ENCODE peak calls at places on chromosomes 3 and 15, in four cellular contexts. H is heart right ventricle, J is mucosa of descending colon, B is tibial artery. Q is an unnamed sample.

GRCh38 chr15:95405447-95405846 is 925.1 kb upstream of the NR2F2 start:
- DNase-seq in H (no peak), J (no peak), B (no peak), Q (no peak)

GRCh38 chr3:59235221-59236012 is 185.6 kb upstream of the CFAP20DC start:
- DNase-seq in H (no peak), J (no peak), B (no peak), Q (no peak)

GRCh38 chr3:43872901-43873300 is 182.2 kb downstream of the ABHD5 start:
- DNase-seq in H (no peak), J (no peak), B (no peak), Q (no peak)

GRCh38 chr3:141926929-141927328 is 50.5 kb downstream of the ATP1B3 start:
- DNase-seq in H (no peak), J (no peak), B (no peak), Q (no peak)

GRCh38 chr15:27082526-27082925 is 111.5 kb downstream of the GABRG3 start:
- DNase-seq in H (no peak), J (no peak), B (no peak), Q (no peak)

GRCh38 chr3:126124148-126124868 is 40.4 kb upstream of the SLC41A3 start:
- DNase-seq in H (peak; percentile 3), J (peak; percentile 25), B (peak; percentile 13), Q (peak; percentile 42)

GRCh38 chr3:194137314-194138097 is 1.6 kb downstream of the HES1 start:
- DNase-seq in H (peak; percentile 72), J (peak; percentile 88), B (peak; percentile 73), Q (peak; percentile 88)

GRCh38 chr3:45915518-45916231 is 27.6 kb upstream of the CXCR6 start:
- DNase-seq in H (no peak), J (peak; percentile 64), B (no peak), Q (peak; percentile 52)

GRCh38 chr15:101397521-101398003 is 91.9 kb downstream of the PCSK6 start:
- DNase-seq in H (no peak), J (no peak), B (no peak), Q (no peak)

GRCh38 chr15:59436774-59437472 is 1.1 kb upstream of the FAM81A start:
- DNase-seq in H (no peak), J (no peak), B (no peak), Q (peak; percentile 65)

GRCh38 chr3:49610881-49611280 is 56.6 kb downstream of the BSN start:
- DNase-seq in H (no peak), J (no peak), B (no peak), Q (no peak)

GRCh38 chr3:45878124-45878523 is 8.2 kb upstream of the CCR9 start:
- DNase-seq in H (no peak), J (no peak), B (no peak), Q (no peak)

GRCh38 chr15:79849789-79850188 is 47.0 kb downstream of the MTHFS start:
- DNase-seq in H (no peak), J (no peak), B (no peak), Q (no peak)

GRCh38 chr3:59451041-59451763 is 401.4 kb upstream of the CFAP20DC start:
- DNase-seq in H (no peak), J (no peak), B (no peak), Q (no peak)

GRCh38 chr3:72368331-72368975 is 479.8 kb downstream of the SHQ1 start:
- DNase-seq in H (no peak), J (no peak), B (no peak), Q (no peak)

GRCh38 chr3:133574260-133574881 is 885 bp downstream of the CDV3 start:
- DNase-seq in H (peak; percentile 82), J (peak; percentile 88), B (peak; percentile 65), Q (peak; percentile 84)

GRCh38 chr15:77984446-77984861 is 93.1 kb downstream of the TBC1D2B start:
- DNase-seq in H (no peak), J (no peak), B (no peak), Q (no peak)

GRCh38 chr15:65337436-65338070 is 33.1 kb downstream of the RNU5B-1 start:
- DNase-seq in H (no peak), J (no peak), B (no peak), Q (no peak)

GRCh38 chr3:38816026-38816425 is at the start of gene SCN10A:
- DNase-seq in H (no peak), J (no peak), B (no peak), Q (no peak)

GRCh38 chr3:150168694-150169093 is 198.0 kb upstream of the PFN2 start:
- DNase-seq in H (no peak), J (no peak), B (peak; percentile 41), Q (peak; percentile 70)

GRCh38 chr3:12556243-12556722 is 604 bp upstream of the MKRN2 start:
- DNase-seq in H (no peak), J (no peak), B (no peak), Q (no peak)

GRCh38 chr3:12557472-12558105 is 702 bp downstream of the MKRN2 start:
- DNase-seq in H (no peak), J (no peak), B (no peak), Q (no peak)

GRCh38 chr3:12549971-12550760 is 4.9 kb upstream of the MKRN2OS start:
- DNase-seq in H (no peak), J (no peak), B (no peak), Q (no peak)

GRCh38 chr3:12556723-12557471 is at the start of gene MKRN2:
- DNase-seq in H (peak; percentile 88), J (peak; percentile 93), B (peak; percentile 84), Q (peak; percentile 93)

DNA sequence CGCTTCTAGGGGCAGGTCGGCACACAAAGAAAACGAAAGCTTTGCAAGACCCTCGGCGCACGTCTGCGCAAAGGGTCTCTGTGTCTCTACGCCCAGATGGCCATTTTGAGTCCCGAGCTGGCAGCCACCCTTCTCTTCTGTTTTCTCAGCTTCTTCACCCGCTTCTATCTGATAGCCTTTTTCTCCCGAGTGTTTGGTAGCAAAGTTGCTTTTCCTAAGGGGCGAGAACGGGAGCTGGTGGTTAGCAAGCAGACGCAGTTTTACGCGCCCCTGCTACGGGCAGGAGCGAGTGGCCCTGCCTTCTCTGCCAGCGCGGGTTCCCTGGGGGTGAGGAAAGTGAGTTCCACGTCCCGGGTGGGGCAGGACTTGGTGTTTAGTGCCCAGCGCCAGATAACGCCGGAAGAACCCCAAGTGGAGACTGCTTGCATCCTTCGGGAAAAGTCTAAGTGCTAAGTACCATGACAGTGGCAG is 2.9 kb upstream of the MKRN2 start:
- DNase-seq in H (peak; percentile 32), J (no peak), B (peak; percentile 25), Q (no peak)
- H3K4me3 ChIP-seq in H (peak overlapping the region; percentile 51), J (no peak overlapping the region), B (peak overlapping the region; percentile 37), Q (peak overlapping the region; percentile 45)

DNA sequence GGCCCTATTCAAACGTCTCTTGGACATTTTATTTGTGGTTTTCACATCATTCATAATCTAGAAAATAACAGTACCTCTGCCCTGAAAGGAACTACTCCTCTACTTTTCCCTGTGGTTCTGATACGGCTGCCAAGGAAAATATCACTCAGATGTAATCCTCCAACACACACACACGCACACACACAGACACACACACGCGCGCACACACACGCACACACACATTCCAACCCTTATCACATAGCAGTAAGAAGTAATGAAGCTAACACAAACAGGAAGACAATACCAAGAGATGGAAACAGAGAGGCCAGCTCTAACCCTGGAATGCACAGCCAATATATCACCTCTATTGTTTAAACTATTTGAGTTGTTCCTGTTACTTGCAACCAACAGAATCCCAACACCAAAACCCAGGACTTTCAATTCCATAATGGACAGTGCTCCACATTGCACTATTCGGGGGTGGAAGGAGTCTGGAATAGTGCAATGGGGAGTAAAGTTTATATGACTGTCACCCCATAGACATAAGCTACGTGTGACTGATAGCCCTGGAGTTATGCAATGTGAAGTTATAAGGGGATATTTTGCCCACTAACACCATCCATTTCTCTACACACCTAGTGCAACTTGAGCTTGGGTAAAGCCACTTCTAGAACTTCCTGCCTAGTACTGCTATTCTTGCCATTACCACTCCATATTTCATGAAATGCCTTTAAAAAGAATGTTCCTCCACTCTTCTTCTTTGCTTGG is 71.3 kb upstream of the FNDC3B start:
- DNase-seq in H (peak; percentile 22), J (no peak), B (no peak), Q (no peak)
- H3K4me1 ChIP-seq in H (no peaks in the 10 kb centered on the region), J (no peaks in the 10 kb centered on the region), B (peaks cover 13% of the 10 kb centered on the region), Q (peaks cover 13% of the 10 kb centered on the region)

GRCh38 chr3:70805044-70805732 is 492.8 kb upstream of the MDFIC2 start:
- DNase-seq in H (no peak), J (no peak), B (no peak), Q (no peak)
- H3K4me3 ChIP-seq in H (peak overlapping the region; percentile 25), J (no peak overlapping the region), B (peak overlapping the region; percentile 13), Q (no peak overlapping the region)

GRCh38 chr15:67943475-67943874 is 103.6 kb upstream of the RNU6-1 start:
- DNase-seq in H (no peak), J (no peak), B (no peak), Q (no peak)

GRCh38 chr15:67945131-67945530 is 105.3 kb upstream of the RNU6-1 start:
- DNase-seq in H (no peak), J (no peak), B (no peak), Q (no peak)

GRCh38 chr15:67941643-67942315 is 101.9 kb upstream of the RNU6-1 start:
- DNase-seq in H (no peak), J (no peak), B (no peak), Q (no peak)

GRCh38 chr15:67945951-67946700 is 106.3 kb upstream of the RNU6-1 start:
- DNase-seq in H (no peak), J (no peak), B (no peak), Q (no peak)

GRCh38 chr15:67943961-67944674 is 104.3 kb upstream of the RNU6-1 start:
- DNase-seq in H (peak; percentile 66), J (peak; percentile 61), B (peak; percentile 60), Q (peak; percentile 92)
- H3K4me1 ChIP-seq in H (peaks cover 25% of the 10 kb centered on the region), J (no peaks in the 10 kb centered on the region), B (peaks cover 6% of the 10 kb centered on the region), Q (peaks cover 21% of the 10 kb centered on the region)

GRCh38 chr3:152472606-152472954 is 203.9 kb downstream of the MBNL1 start:
- DNase-seq in H (no peak), J (no peak), B (no peak), Q (no peak)
- H3K4me3 ChIP-seq in H (no peak overlapping the region), J (no peak overlapping the region), B (no peak overlapping the region), Q (peak overlapping the region; percentile 15)

GRCh38 chr15:85583404-85584390 is 203.3 kb downstream of the AKAP13 start:
- DNase-seq in H (peak; percentile 27), J (no peak), B (no peak), Q (peak; percentile 75)

GRCh38 chr15:85582719-85583089 is 202.3 kb downstream of the AKAP13 start:
- DNase-seq in H (peak; percentile 40), J (peak; percentile 75), B (peak; percentile 59), Q (peak; percentile 77)

GRCh38 chr15:85580914-85581313 is 200.5 kb downstream of the AKAP13 start:
- DNase-seq in H (peak; percentile 28), J (peak; percentile 85), B (peak; percentile 50), Q (no peak)

GRCh38 chr15:85581495-85581894 is 201.1 kb downstream of the AKAP13 start:
- DNase-seq in H (peak; percentile 63), J (peak; percentile 86), B (peak; percentile 78), Q (peak; percentile 81)

DNA sequence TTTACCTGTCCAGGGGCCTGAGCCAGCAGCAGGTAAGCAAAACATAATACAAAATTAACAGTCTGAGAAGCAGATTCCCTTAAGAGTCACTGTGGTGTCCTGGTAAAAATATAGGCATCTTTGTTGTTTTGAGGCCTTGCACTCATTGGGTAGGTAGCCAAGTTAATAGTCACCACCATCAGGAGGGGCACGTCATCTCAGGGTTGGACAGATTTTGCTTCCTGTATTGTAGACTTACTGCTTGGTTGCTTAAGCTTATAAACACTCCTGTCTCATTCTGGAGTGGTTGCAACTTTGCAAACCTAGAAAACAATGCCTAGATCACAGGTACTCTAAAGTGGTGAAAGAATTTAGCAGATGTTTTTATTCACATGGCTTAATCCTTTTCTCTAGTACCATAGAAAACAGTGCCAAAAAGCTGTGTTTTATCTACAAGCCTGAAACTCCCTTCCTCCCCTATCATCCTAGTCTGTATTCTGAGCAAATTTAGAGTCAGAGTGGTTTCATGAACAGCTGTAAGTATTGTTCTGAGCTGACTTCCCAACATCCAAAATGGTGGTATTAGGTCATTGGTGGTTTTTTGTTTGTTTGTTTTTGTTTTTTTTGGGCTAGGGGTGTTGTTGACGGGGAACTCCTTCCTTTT is 201.8 kb downstream of the AKAP13 start:
- DNase-seq in H (no peak), J (no peak), B (peak; percentile 60), Q (no peak)
- H3K4me1 ChIP-seq in H (peaks cover 61% of the 10 kb centered on the region), J (peaks cover 48% of the 10 kb centered on the region), B (no peaks in the 10 kb centered on the region), Q (peaks cover 62% of the 10 kb centered on the region)

GRCh38 chr3:98966862-98967554 is 65.5 kb upstream of the DCBLD2 start:
- DNase-seq in H (no peak), J (no peak), B (no peak), Q (no peak)
- H3K4me3 ChIP-seq in H (no peak overlapping the region), J (no peak overlapping the region), B (no peak overlapping the region), Q (no peak overlapping the region)